ENCODE peak calls at places on chromosomes 12 and 14, in six cellular contexts. M, K, Y, E, R and Z are unnamed samples. For H3K27me3 and H3K9me3, the result is how much of the 10 kb centered on the place peaks cover.

GRCh38 chr12:3000548-3001275 is 41.5 kb downstream of the TEAD4 start:
- DNase-seq in M (no peak), K (no peak), Y (no peak), E (no peak), R (peak), Z (no peak)

GRCh38 chr12:57202321-57202720 is 14.3 kb upstream of the NXPH4 start:
- DNase-seq in M (no peak), K (no peak), Y (no peak), E (no peak), R (no peak), Z (no peak)

GRCh38 chr14:30034049-30034635 is 106.5 kb upstream of the PRKD1 start:
- DNase-seq in M (no peak), K (no peak), Y (peak), E (no peak), R (peak), Z (peak)

GRCh38 chr12:117377758-117378157 is 16.3 kb upstream of the NOS1 start:
- DNase-seq in M (peak), K (no peak), Y (no peak), E (no peak), R (no peak), Z (no peak)

GRCh38 chr12:122406701-122407154 is 15.7 kb downstream of the CLIP1 start:
- DNase-seq in M (no peak), K (no peak), Y (no peak), E (no peak), R (peak), Z (no peak)

GRCh38 chr14:22296722-22297121 is 292.3 kb downstream of the DAD1 start:
- DNase-seq in M (no peak), K (no peak), Y (peak), E (no peak), R (no peak), Z (no peak)

GRCh38 chr12:1606021-1606622 is 11.7 kb upstream of the FBXL14 start:
- DNase-seq in M (peak), K (no peak), Y (peak), E (peak), R (peak), Z (peak)

GRCh38 chr12:65785500-65785899 is 38.8 kb upstream of the HMGA2 start:
- DNase-seq in M (no peak), K (no peak), Y (no peak), E (peak), R (no peak), Z (no peak)

GRCh38 chr12:109595321-109595902 is 21.8 kb downstream of the MVK start:
- DNase-seq in M (no peak), K (peak), Y (no peak), E (no peak), R (no peak), Z (no peak)

GRCh38 chr14:96086032-96086431 is 46.9 kb downstream of the C14orf132 start:
- DNase-seq in M (no peak), K (no peak), Y (peak), E (peak), R (peak), Z (peak)

GRCh38 chr14:53715390-53715730 is 241.3 kb downstream of the BMP4 start:
- DNase-seq in M (no peak), K (no peak), Y (peak), E (no peak), R (peak), Z (peak)

GRCh38 chr12:86247871-86248270 is 8.3 kb downstream of the MGAT4C start:
- DNase-seq in M (no peak), K (no peak), Y (no peak), E (no peak), R (no peak), Z (no peak)

GRCh38 chr12:3004655-3005565 is 45.7 kb downstream of the TEAD4 start:
- DNase-seq in M (no peak), K (no peak), Y (no peak), E (no peak), R (peak), Z (peak)

GRCh38 chr14:55715889-55716288 is 135.9 kb downstream of the KTN1 start:
- DNase-seq in M (no peak), K (no peak), Y (peak), E (peak), R (peak), Z (no peak)

GRCh38 chr12:64652346-64652745 is 42.1 kb downstream of the RASSF3 start:
- DNase-seq in M (no peak), K (no peak), Y (no peak), E (no peak), R (no peak), Z (no peak)

GRCh38 chr14:28676481-28676880 is 90.1 kb upstream of the FOXG1 start:
- DNase-seq in M (no peak), K (no peak), Y (peak), E (no peak), R (peak), Z (peak)

GRCh38 chr14:103223818-103224352 is 100.6 kb downstream of the TNFAIP2 start:
- DNase-seq in M (no peak), K (no peak), Y (no peak), E (no peak), R (no peak), Z (no peak)

GRCh38 chr14:45038865-45039264 is 45.1 kb upstream of the PRPF39 start:
- DNase-seq in M (no peak), K (no peak), Y (no peak), E (no peak), R (no peak), Z (no peak)

GRCh38 chr12:112916270-112916669 is 9.5 kb downstream of the OAS1 start:
- DNase-seq in M (no peak), K (no peak), Y (no peak), E (no peak), R (no peak), Z (peak)

GRCh38 chr12:16531623-16532022 is 74.3 kb downstream of the LMO3 start:
- DNase-seq in M (no peak), K (no peak), Y (peak), E (no peak), R (no peak), Z (no peak)

GRCh38 chr12:29639893-29640495 is 142.5 kb upstream of the OVCH1 start:
- DNase-seq in M (peak), K (no peak), Y (peak), E (no peak), R (no peak), Z (no peak)

GRCh38 chr12:122980192-122981035 is at the start of gene ARL6IP4:
- DNase-seq in M (peak), K (peak), Y (peak), E (peak), R (peak), Z (peak)

GRCh38 chr14:50067723-50068495 is 48.5 kb downstream of the VCPKMT start:
- DNase-seq in M (no peak), K (no peak), Y (peak), E (peak), R (peak), Z (peak)

GRCh38 chr12:56151672-56152131 is 685 bp upstream of the MYL6B start:
- DNase-seq in M (peak), K (peak), Y (peak), E (no peak), R (peak), Z (peak)

GRCh38 chr12:100706029-100706428 is 88.5 kb upstream of the ANO4 start:
- DNase-seq in M (no peak), K (no peak), Y (peak), E (no peak), R (peak), Z (peak)

GRCh38 chr14:86141966-86142365 is 612.0 kb downstream of the FLRT2 start:
- DNase-seq in M (no peak), K (no peak), Y (no peak), E (no peak), R (no peak), Z (no peak)

GRCh38 chr12:28313631-28314030 is 123.4 kb downstream of the CCDC91 start:
- DNase-seq in M (no peak), K (no peak), Y (peak), E (no peak), R (peak), Z (no peak)

GRCh38 chr12:46384451-46385301 is 12.1 kb upstream of the SLC38A2 start:
- DNase-seq in M (no peak), K (no peak), Y (peak), E (no peak), R (peak), Z (no peak)

GRCh38 chr12:92138144-92138543 is 7.5 kb downstream of the BTG1 start:
- DNase-seq in M (no peak), K (no peak), Y (no peak), E (no peak), R (peak), Z (no peak)
- H3K4me3 ChIP-seq in M (no peak), K (peak), Y (peak), E (no peak), R (peak), Z (no peak)

GRCh38 chr12:120366341-120366705 is 2.6 kb downstream of the MSI1 start:
- DNase-seq in M (no peak), K (no peak), Y (no peak), E (no peak), R (no peak), Z (no peak)
- H3K27me3 ChIP-seq in M (under half), K (under half), Y (under half), E (half or more), R (under half), Z (under half)

GRCh38 chr14:80233489-80233888 is 22.2 kb upstream of the DIO2 start:
- DNase-seq in M (no peak), K (no peak), Y (no peak), E (no peak), R (no peak), Z (no peak)

GRCh38 chr14:80237142-80237541 is 25.8 kb upstream of the DIO2 start:
- DNase-seq in M (no peak), K (no peak), Y (no peak), E (no peak), R (no peak), Z (no peak)

GRCh38 chr14:80231732-80232131 is 20.4 kb upstream of the DIO2 start:
- DNase-seq in M (no peak), K (no peak), Y (no peak), E (no peak), R (no peak), Z (no peak)
- H3K9me3 ChIP-seq in M (under half), K (under half), Y (under half), E (under half), R (under half), Z (under half)

GRCh38 chr14:83483063-83483462 is 1949.4 kb upstream of the SEL1L start:
- DNase-seq in M (no peak), K (no peak), Y (peak), E (no peak), R (peak), Z (no peak)
- H3K4me3 ChIP-seq in M (no peak), K (no peak), Y (no peak), E (no peak), R (no peak), Z (no peak)

DNA sequence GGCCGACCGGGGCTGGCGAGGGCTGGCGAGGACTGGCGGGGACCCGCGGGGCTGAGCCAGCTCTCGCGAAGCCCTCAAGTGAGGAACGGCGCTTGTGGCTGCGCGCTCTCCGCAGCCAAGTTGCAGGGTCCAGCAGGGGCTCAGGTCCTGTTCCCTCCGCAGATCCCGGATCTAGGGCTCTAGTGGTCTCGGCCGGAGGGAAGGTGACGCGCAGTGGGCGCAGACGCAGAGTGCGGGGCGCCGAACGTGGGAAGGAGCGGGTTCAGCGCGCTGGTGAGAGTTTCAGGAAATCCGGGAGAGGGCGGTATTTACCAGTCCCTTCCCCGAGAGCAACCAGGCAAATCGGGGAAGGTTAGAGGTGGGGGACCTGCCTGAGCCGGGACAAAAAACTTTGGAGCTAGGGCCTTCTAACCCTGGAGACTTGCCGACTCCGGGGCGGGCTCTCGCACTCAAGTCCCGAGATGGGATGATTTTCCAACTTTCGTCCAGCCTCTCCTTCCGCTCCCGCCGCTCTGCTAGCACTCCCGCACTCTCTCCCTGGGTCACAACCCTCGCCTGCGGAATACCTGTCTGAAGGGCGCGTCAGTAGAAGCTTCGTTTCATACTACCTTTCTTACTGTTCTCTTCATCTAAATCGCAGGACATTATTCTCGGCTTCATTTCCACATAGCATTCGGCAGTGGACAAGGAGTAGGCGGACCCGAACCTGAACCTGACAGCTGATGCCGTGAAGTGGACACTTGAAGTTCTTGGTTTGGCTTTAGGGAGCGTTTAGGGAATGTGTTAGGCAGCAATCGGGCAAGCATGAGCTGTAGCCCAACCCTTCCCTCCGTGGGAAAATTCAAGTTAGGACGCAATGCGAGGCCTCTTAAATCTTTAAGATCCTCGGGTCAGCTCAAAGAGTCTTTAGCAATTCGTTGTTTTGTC is 13.6 kb upstream of the PAX9 start:
- DNase-seq in M (peak), K (no peak), Y (peak), E (peak), R (peak), Z (peak)
- H3K27me3 ChIP-seq in M (under half), K (under half), Y (under half), E (under half), R (half or more), Z (under half)